ENCODE peak calls at places on chromosomes 13 and 19, in four cellular contexts. T is K562, V is HEK293T, L is HepG2. W is an unnamed sample.

GRCh38 chr13:73230714-73231113 is 171.9 kb downstream of the KLF5 start:
- DNase-seq in T (no peak), L (no peak), V (no peak), W (no peak)

GRCh38 chr13:98999635-98999952 is 21.7 kb upstream of the DOCK9 start:
- DNase-seq in T (no peak), L (no peak), V (no peak), W (no peak)

GRCh38 chr19:15251010-15251748 is 18.9 kb upstream of the EPHX3 start:
- DNase-seq in V (no peak), T (no peak), L (no peak), W (no peak)

GRCh38 chr13:35814573-35814972 is 316.6 kb downstream of the DCLK1 start:
- DNase-seq in V (no peak), T (no peak), L (no peak), W (no peak)

GRCh38 chr13:25911020-25911419 is 140.8 kb downstream of the SHISA2 start:
- DNase-seq in T (no peak), L (no peak), V (no peak), W (peak; percentile 22)

GRCh38 chr13:67369895-67370660 is 139.9 kb upstream of the PCDH9 start:
- DNase-seq in T (no peak), V (no peak), L (no peak), W (no peak)

GRCh38 chr13:98693756-98694155 is 58.7 kb downstream of the SLC15A1 start:
- DNase-seq in L (no peak), T (no peak), V (no peak), W (no peak)

GRCh38 chr19:32091196-32091595 is 254.2 kb upstream of the ZNF507 start:
- DNase-seq in L (no peak), T (no peak), V (no peak), W (no peak)

GRCh38 chr13:33158830-33159229 is 126.7 kb downstream of the STARD13 start:
- DNase-seq in L (no peak), T (no peak), V (no peak), W (no peak)

GRCh38 chr19:15452111-15453047 is 2.6 kb upstream of the WIZ start:
- DNase-seq in V (peak; percentile 98), T (peak; percentile 99), L (peak; percentile 69), W (peak; percentile 99)

GRCh38 chr13:40961224-40961623 is 57.9 kb downstream of the ELF1 start:
- DNase-seq in L (no peak), T (no peak), V (no peak), W (no peak)

GRCh38 chr13:59441596-59442280 is 722.0 kb downstream of the DIAPH3 start:
- DNase-seq in T (no peak), V (no peak), L (no peak), W (no peak)

GRCh38 chr13:60788156-60788829 is 391.3 kb downstream of the TDRD3 start:
- DNase-seq in L (no peak), T (no peak), V (no peak), W (no peak)

GRCh38 chr19:18157465-18158063 is 4.6 kb downstream of the PIK3R2 start:
- DNase-seq in L (no peak), T (no peak), V (no peak), W (peak; percentile 59)

GRCh38 chr19:54551950-54552912 is 21.4 kb upstream of the LILRA2 start:
- DNase-seq in L (no peak), V (no peak), T (no peak), W (no peak)

GRCh38 chr19:11519138-11519537 is 9.8 kb downstream of the ECSIT start:
- DNase-seq in L (no peak), V (no peak), T (no peak), W (no peak)

GRCh38 chr19:32627714-32628253 is 46.8 kb downstream of the PDCD5 start:
- DNase-seq in L (no peak), T (no peak), V (no peak), W (no peak)

GRCh38 chr13:43431279-43431678 is 355.5 kb downstream of the ENOX1 start:
- DNase-seq in V (no peak), T (no peak), L (no peak), W (no peak)

GRCh38 chr13:27620377-27621115 is at the start of gene LNX2:
- DNase-seq in L (peak; percentile 91), T (peak; percentile 96), V (peak; percentile 92), W (peak; percentile 98)

GRCh38 chr13:20847298-20847697 is 55.2 kb downstream of the XPO4 start:
- DNase-seq in V (no peak), T (peak; percentile 7), L (no peak), W (no peak)

GRCh38 chr19:33235996-33236350 is 10.3 kb upstream of the SLC7A10 start:
- DNase-seq in L (no peak), T (no peak), V (no peak), W (no peak)

GRCh38 chr19:976476-976875 is 7.7 kb upstream of the WDR18 start:
- DNase-seq in V (no peak), L (no peak), T (no peak), W (no peak)

GRCh38 chr13:112839347-112840105 is 129.5 kb upstream of the MCF2L start:
- DNase-seq in L (no peak), T (no peak), V (no peak), W (no peak)

GRCh38 chr19:15136234-15136954 is 29.2 kb downstream of the SYDE1 start:
- DNase-seq in L (no peak), T (no peak), V (no peak), W (no peak)

GRCh38 chr19:38228005-38228377 is 4.0 kb upstream of the DPF1 start:
- DNase-seq in L (no peak), T (no peak), V (no peak), W (peak; percentile 43)

GRCh38 chr13:37144661-37145060 is 39.2 kb upstream of the CSNK1A1L start:
- DNase-seq in T (no peak), L (no peak), V (no peak), W (no peak)

GRCh38 chr13:24052547-24052981 is 108.0 kb upstream of the SPATA13 start:
- DNase-seq in V (no peak), T (peak; percentile 21), L (no peak), W (no peak)

GRCh38 chr19:53961523-53962345 is 1.0 kb upstream of the CACNG8 start:
- DNase-seq in L (no peak), V (peak; percentile 77), T (no peak), W (no peak)

DNA sequence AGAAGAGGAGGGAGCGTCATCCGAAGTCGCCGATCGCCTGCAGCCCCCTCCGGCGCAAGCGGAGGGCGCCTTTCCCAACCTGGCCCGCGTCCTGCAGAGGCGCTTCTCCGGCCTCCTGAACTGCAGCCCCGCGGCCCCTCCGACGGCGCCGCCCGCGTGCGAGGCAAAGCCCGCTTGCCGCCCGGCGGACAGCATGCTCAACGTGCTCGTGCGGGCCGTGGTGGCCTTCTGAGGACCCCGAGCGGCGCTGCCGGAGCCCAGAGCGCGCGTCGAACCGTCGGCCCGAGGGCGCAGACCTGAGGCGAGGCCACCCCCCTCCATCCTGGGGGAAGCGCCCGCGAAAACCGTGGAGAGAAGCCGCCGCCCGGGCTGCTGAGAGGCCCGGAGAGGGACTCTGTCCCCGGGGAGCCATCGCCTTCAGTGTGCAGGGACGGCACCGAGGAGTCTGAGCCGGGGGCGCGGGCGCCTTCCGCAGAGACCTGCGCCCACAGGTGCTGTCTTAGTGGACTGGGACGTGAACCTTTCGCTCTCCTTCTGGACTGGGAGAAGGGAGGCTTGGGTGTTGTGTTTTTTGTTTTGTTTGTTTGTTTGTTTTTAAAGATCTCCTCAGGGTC is 3.5 kb downstream of the IER2 start:
- DNase-seq in T (peak; percentile 35), V (no peak), L (no peak), W (peak; percentile 48)
- TF ChIP-seq ELF4 in T (no peak), V (no peak), L (no peak), W (no peak)

GRCh38 chr13:106569233-106570095 is 1.5 kb upstream of the ARGLU1 start:
- DNase-seq in L (no peak), T (no peak), V (no peak), W (no peak)

GRCh38 chr13:106573855-106574254 is 5.9 kb upstream of the ARGLU1 start:
- DNase-seq in T (no peak), V (no peak), L (no peak), W (no peak)

GRCh38 chr13:106570354-106570822 is 2.5 kb upstream of the ARGLU1 start:
- DNase-seq in T (peak; percentile 58), L (no peak), V (peak; percentile 8), W (peak; percentile 85)

GRCh38 chr13:106568225-106569003 is 477 bp upstream of the ARGLU1 start:
- DNase-seq in V (no peak), T (no peak), L (peak; percentile 35), W (no peak)

GRCh38 chr13:106573279-106573831 is 5.4 kb upstream of the ARGLU1 start:
- DNase-seq in L (no peak), V (no peak), T (no peak), W (no peak)
- TF ChIP-seq ELF4 in L (no peak), V (no peak), T (no peak), W (no peak)

DNA sequence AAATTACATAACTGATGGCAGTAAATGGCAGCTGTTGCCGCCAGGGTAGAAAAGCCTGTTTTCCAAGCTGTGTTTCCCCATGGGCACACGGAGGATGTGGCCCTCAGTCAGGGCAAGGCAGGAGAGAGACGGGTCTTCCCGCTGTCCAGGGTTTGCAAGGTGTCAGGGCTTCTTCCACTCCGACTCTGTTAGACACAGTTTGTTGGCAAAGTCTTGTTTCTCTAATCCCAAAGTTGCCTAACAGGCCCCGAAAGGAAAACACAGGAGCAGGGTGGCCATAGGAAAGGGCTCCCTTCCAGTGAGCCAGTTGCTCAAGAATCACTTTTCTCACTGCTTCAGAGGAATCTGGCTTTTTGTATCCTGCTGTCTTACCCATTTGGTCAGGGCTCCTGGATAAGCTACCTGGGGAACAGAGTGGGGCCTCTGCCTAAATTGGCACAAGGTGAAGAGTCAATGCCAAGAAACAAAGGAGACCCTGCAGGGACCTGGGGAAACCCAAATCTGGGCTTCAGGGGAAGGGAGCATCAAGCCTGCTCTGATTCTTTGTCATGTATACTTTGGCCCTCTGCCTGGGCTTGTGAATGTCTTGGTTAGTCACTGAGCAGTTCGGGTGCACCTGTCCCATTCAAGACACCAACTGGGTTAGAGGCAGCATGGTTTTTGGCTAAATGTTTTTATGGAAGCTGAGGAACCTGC is 29.0 kb upstream of the CXCL17 start:
- DNase-seq in T (no peak), L (no peak), V (no peak), W (no peak)
- TF ChIP-seq ELF4 in T (no peak), L (no peak), V (no peak), W (no peak)

DNA sequence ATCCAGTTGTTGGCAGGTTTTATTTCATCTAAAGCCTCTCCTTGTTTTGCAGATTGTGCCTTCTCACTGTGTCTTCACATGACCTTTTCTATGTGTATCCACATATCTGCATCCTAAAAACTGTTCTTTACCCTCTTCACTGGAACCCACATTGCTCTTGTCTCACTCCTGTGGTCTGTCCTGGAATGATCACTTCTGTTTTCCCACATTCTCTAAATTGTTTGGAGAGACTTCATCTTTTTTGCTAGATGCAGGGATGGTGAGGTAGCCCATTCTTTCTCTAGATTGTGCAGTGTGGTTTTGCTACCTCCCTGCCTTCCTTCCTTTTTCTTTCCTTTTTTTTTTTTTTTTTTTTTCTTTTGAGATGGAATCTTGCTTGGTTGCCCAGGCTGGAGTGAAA is 608.6 kb upstream of the MIR17HG start:
- DNase-seq in T (no peak), V (no peak), L (no peak), W (no peak)
- TF ChIP-seq ELF4 in T (no peak), V (no peak), L (no peak), W (no peak)